ENCODE peak calls at places on chromosome 11, in eight cellular contexts. U is AG04450, F is cardiac muscle cell, M is testis, K is transverse colon, P is PC-3, N is sigmoid colon, Z is astrocyte. J is an unnamed sample.

GRCh38 chr11:20042717-20043392 is 117.4 kb downstream of the DBX1 start:
- DNase-seq in U (no peak), F (no peak), M (no peak), K (no peak), P (no peak), N (no peak), Z (no peak), J (no peak)

GRCh38 chr11:88555018-88555828 is 217.7 kb upstream of the CTSC start:
- DNase-seq in U (peak), F (no peak), M (peak), K (no peak), P (peak), N (no peak), Z (peak), J (no peak)

GRCh38 chr11:103959279-103959930 is 77.0 kb upstream of the DDI1 start:
- DNase-seq in U (no peak), F (no peak), M (no peak), K (no peak), P (peak), N (no peak), Z (peak), J (no peak)

GRCh38 chr11:108538022-108538424 is 39.8 kb upstream of the POGLUT3 start:
- DNase-seq in U (no peak), F (no peak), M (no peak), K (peak), P (no peak), N (no peak), Z (no peak), J (no peak)

GRCh38 chr11:65586676-65587075 is 8.9 kb downstream of the KCNK7 start:
- DNase-seq in U (no peak), F (peak), M (no peak), K (no peak), P (no peak), N (no peak), Z (no peak), J (peak)

GRCh38 chr11:16789560-16790483 is 51.4 kb downstream of the C11orf58 start:
- DNase-seq in U (no peak), F (no peak), M (no peak), K (no peak), P (no peak), N (no peak), Z (no peak), J (no peak)

GRCh38 chr11:117876341-117877119 is at the start of gene FXYD6:
- DNase-seq in U (no peak), F (peak), M (peak), K (peak), P (no peak), N (peak), Z (peak), J (peak)

GRCh38 chr11:13277719-13278619 is at the start of gene BMAL1:
- DNase-seq in U (no peak), F (no peak), M (peak), K (peak), P (no peak), N (peak), Z (no peak), J (peak)

GRCh38 chr11:114163231-114163631 is 103.7 kb downstream of the ZBTB16 start:
- DNase-seq in U (no peak), F (no peak), M (peak), K (no peak), P (peak), N (peak), Z (peak), J (no peak)

GRCh38 chr11:103586756-103587155 is 449.7 kb upstream of the DDI1 start:
- DNase-seq in U (peak), F (no peak), M (no peak), K (no peak), P (peak), N (no peak), Z (peak), J (no peak)

GRCh38 chr11:90124946-90125345 is 9.5 kb upstream of the NAALAD2 start:
- DNase-seq in U (no peak), F (no peak), M (no peak), K (no peak), P (no peak), N (no peak), Z (no peak), J (no peak)

GRCh38 chr11:26960265-26960664 is 33.6 kb upstream of the FIBIN start:
- DNase-seq in U (no peak), F (no peak), M (no peak), K (no peak), P (no peak), N (no peak), Z (peak), J (no peak)

GRCh38 chr11:10032991-10033390 is 261.0 kb downstream of the SBF2 start:
- DNase-seq in U (no peak), F (no peak), M (no peak), K (no peak), P (peak), N (no peak), Z (peak), J (no peak)

GRCh38 chr11:115941481-115941993 is 437.3 kb upstream of the CADM1 start:
- DNase-seq in U (peak), F (no peak), M (peak), K (peak), P (peak), N (peak), Z (peak), J (no peak)

GRCh38 chr11:17117262-17117661 is 39.8 kb upstream of the RPS13 start:
- DNase-seq in U (no peak), F (no peak), M (no peak), K (no peak), P (peak), N (no peak), Z (no peak), J (no peak)

GRCh38 chr11:64314146-64314804 is 3.1 kb downstream of the TRMT112 start:
- DNase-seq in U (no peak), F (no peak), M (no peak), K (no peak), P (no peak), N (no peak), Z (no peak), J (no peak)

GRCh38 chr11:73236879-73237278 is 18.8 kb downstream of the P2RY2 start:
- DNase-seq in U (no peak), F (peak), M (peak), K (peak), P (peak), N (no peak), Z (no peak), J (peak)

GRCh38 chr11:58688779-58689503 is 42.8 kb downstream of the GLYAT start:
- DNase-seq in U (no peak), F (no peak), M (no peak), K (no peak), P (peak), N (no peak), Z (no peak), J (no peak)

GRCh38 chr11:70212227-70212811 is 9.2 kb downstream of the FADD start:
- DNase-seq in U (no peak), F (no peak), M (no peak), K (peak), P (peak), N (no peak), Z (no peak), J (no peak)

GRCh38 chr11:97683733-97684132 is 1293.9 kb downstream of the JRKL start:
- DNase-seq in U (no peak), F (no peak), M (no peak), K (no peak), P (peak), N (no peak), Z (no peak), J (peak)

GRCh38 chr11:65563606-65564005 is 5.4 kb upstream of the LTBP3 start:
- DNase-seq in U (no peak), F (no peak), M (no peak), K (no peak), P (no peak), N (no peak), Z (no peak), J (no peak)

GRCh38 chr11:58796333-58797049 is 48.0 kb downstream of the GLYATL2 start:
- DNase-seq in U (no peak), F (no peak), M (no peak), K (no peak), P (no peak), N (no peak), Z (no peak), J (no peak)

GRCh38 chr11:56885182-56885581 is 103.5 kb upstream of the OR5AK2 start:
- DNase-seq in U (no peak), F (peak), M (no peak), K (peak), P (peak), N (no peak), Z (no peak), J (no peak)

GRCh38 chr11:46295312-46295995 is 18.0 kb downstream of the CREB3L1 start:
- DNase-seq in U (no peak), F (peak), M (peak), K (peak), P (no peak), N (peak), Z (peak), J (peak)

GRCh38 chr11:116458546-116458945 is 314.2 kb downstream of the BUD13 start:
- DNase-seq in U (no peak), F (no peak), M (no peak), K (no peak), P (no peak), N (no peak), Z (no peak), J (no peak)

GRCh38 chr11:107853070-107853469 is 5.5 kb downstream of the SLC35F2 start:
- DNase-seq in U (no peak), F (no peak), M (no peak), K (no peak), P (no peak), N (no peak), Z (no peak), J (no peak)

GRCh38 chr11:528815-529728 is 6.3 kb downstream of the HRAS start:
- DNase-seq in U (no peak), F (no peak), M (no peak), K (no peak), P (no peak), N (no peak), Z (no peak), J (no peak)

GRCh38 chr11:440065-441042 is 1.5 kb downstream of the ANO9 start:
- DNase-seq in U (no peak), F (no peak), M (no peak), K (peak), P (no peak), N (no peak), Z (no peak), J (no peak)

GRCh38 chr11:34525098-34525497 is 11.5 kb upstream of the ELF5 start:
- DNase-seq in U (no peak), F (no peak), M (no peak), K (no peak), P (no peak), N (no peak), Z (no peak), J (no peak)

GRCh38 chr11:78076733-78077403 is 2.8 kb downstream of the NDUFC2 start:
- DNase-seq in U (no peak), F (no peak), M (no peak), K (no peak), P (no peak), N (no peak), Z (no peak), J (no peak)

GRCh38 chr11:3051435-3052108 is 5.7 kb downstream of the CARS1 start:
- DNase-seq in U (no peak), F (no peak), M (no peak), K (no peak), P (no peak), N (no peak), Z (no peak), J (peak)

GRCh38 chr11:18727499-18728236 is 1.7 kb upstream of the IGSF22 start:
- DNase-seq in U (no peak), F (peak), M (peak), K (peak), P (peak), N (no peak), Z (no peak), J (peak)

GRCh38 chr11:113241190-113242051 is 73.0 kb upstream of the TTC12 start:
- DNase-seq in U (no peak), F (no peak), M (no peak), K (no peak), P (no peak), N (no peak), Z (no peak), J (no peak)

GRCh38 chr11:14308114-14308896 is 50.7 kb downstream of the RRAS2 start:
- DNase-seq in U (no peak), F (peak), M (no peak), K (no peak), P (peak), N (no peak), Z (peak), J (no peak)

DNA sequence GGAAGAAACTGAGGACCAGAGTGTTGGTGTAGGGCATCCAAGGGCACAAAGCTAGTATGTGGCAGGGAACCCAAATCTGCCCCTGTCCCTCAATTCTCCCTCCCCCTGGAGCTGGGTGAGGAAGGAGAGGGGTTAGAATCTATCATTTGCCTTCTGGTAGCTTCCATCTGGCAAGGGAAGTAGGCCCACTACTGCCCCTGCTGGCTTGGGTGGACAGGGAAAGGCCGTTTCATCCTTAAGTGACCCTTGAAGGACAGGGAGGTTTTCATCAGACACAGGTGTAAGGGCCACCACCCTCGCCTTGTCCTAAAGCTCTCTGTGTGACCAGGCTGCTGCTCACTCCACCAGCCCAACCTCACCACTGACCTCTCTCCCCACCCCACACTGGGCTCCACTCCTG is 22.1 kb downstream of the NECTIN1 start:
- DNase-seq in U (no peak), F (no peak), M (no peak), K (no peak), P (no peak), N (no peak), Z (no peak), J (peak)
- TF ChIP-seq CTCF in U (peak), F (peak), M (no peak), K (no peak), P (peak), N (no peak), Z (no peak), J (peak)

GRCh38 chr11:109898592-109898991 is 194.6 kb upstream of the ZC3H12C start:
- DNase-seq in U (no peak), F (no peak), M (no peak), K (no peak), P (no peak), N (no peak), Z (no peak), J (no peak)
- H3K27ac ChIP-seq in U (no peak), F (no peak), M (no peak), K (no peak), P (no peak), N (no peak), Z (no peak), J (no peak)

DNA sequence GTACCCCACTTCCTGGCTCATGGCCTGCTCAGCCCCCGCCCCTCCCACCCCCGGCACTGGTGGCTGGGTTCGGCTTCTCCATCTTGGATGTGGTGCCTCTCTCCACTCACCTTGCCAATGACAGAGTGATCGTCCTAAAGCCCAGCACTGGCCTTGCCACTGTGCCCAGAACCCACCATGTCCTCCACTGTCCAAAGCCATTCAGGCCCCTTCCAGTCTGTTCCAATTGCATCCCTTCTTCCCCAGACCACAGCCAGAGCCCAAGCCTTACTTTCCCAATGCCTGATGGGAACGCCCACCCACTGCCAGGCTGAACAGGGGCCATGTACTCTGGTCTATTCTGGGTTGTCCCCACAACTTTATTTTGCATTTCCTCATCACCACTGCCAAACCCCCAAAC is 625.8 kb upstream of the B3GAT1 start:
- DNase-seq in U (no peak), F (no peak), M (no peak), K (no peak), P (no peak), N (no peak), Z (no peak), J (no peak)
- TF ChIP-seq CTCF in U (no peak), F (no peak), M (no peak), K (no peak), P (no peak), N (no peak), Z (no peak), J (no peak)

GRCh38 chr11:134001101-134001500 is 44.3 kb upstream of the IGSF9B start:
- DNase-seq in U (no peak), F (no peak), M (no peak), K (no peak), P (no peak), N (no peak), Z (no peak), J (peak)

GRCh38 chr11:134001596-134001995 is 44.8 kb upstream of the IGSF9B start:
- DNase-seq in U (no peak), F (no peak), M (no peak), K (no peak), P (no peak), N (no peak), Z (no peak), J (no peak)

GRCh38 chr11:134004406-134005197 is 47.8 kb upstream of the IGSF9B start:
- DNase-seq in U (no peak), F (no peak), M (no peak), K (no peak), P (no peak), N (no peak), Z (no peak), J (no peak)

GRCh38 chr11:133999355-133999754 is 42.6 kb upstream of the IGSF9B start:
- DNase-seq in U (no peak), F (no peak), M (no peak), K (no peak), P (no peak), N (no peak), Z (no peak), J (peak)

GRCh38 chr11:134003792-134004405 is 47.1 kb upstream of the IGSF9B start:
- DNase-seq in U (no peak), F (no peak), M (no peak), K (no peak), P (no peak), N (no peak), Z (no peak), J (no peak)
- H3K27ac ChIP-seq in U (no peak), F (no peak), M (no peak), K (no peak), P (no peak), N (peak), Z (no peak), J (no peak)

GRCh38 chr11:66834539-66834845 is 8.7 kb upstream of the RCE1 start:
- DNase-seq in U (no peak), F (no peak), M (no peak), K (no peak), P (no peak), N (no peak), Z (no peak), J (no peak)
- TF ChIP-seq CTCF in U (no peak), F (no peak), M (no peak), K (no peak), P (peak), N (no peak), Z (no peak), J (no peak)

GRCh38 chr11:59807047-59807446 is 3.5 kb downstream of the MRPL16 start:
- DNase-seq in U (no peak), F (no peak), M (no peak), K (peak), P (no peak), N (no peak), Z (no peak), J (no peak)
- H3K27ac ChIP-seq in U (no peak), F (no peak), M (no peak), K (peak), P (no peak), N (no peak), Z (no peak), J (no peak)

GRCh38 chr11:29333993-29334780 is 682.6 kb downstream of the KCNA4 start:
- DNase-seq in U (peak), F (peak), M (no peak), K (no peak), P (peak), N (no peak), Z (peak), J (no peak)
- TF ChIP-seq CTCF in U (peak), F (peak), M (no peak), K (peak), P (peak), N (peak), Z (peak), J (peak)

DNA sequence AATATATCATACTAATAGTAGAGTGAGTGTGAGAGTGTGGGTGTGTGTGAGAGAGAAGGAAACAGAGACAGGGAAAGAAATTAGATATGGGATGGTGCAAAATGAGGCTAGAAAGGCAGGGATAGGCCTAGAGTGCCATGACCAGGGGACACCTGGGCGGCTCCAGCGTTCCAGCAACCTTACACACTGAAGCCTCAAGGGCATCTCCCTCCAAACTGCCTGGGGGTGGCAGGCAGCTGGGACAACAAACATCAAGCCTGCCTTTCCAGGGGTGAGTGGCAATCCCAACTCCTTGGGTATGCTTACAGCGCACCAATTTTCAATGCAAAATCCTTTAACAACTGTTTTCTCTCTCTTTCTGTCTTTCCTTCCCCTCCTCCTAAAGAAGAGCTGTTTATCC is 90.0 kb downstream of the RPL27A start:
- DNase-seq in U (no peak), F (no peak), M (no peak), K (no peak), P (no peak), N (no peak), Z (no peak), J (no peak)
- H3K27ac ChIP-seq in U (no peak), F (no peak), M (peak), K (peak), P (no peak), N (peak), Z (no peak), J (no peak)

J was measured in WERI-Rb-1.